ENCODE peak calls at places on chromosomes 4 and X, in nine cellular contexts. D is esophagus squamous epithelium; E is stimulated activated CD8-positive, alpha-beta memory T cell treated with anti-CD3 and anti-CD28 coated beads, Interleukin-7, amount 100 ng/mL, for 1 hour; W is A549; M is body of pancreas; L is non-pigmented ciliary epithelial cell; G is OCI-LY7; R is astrocyte of the spinal cord; K is activated CD4-positive, CD25-positive, alpha-beta regulatory T cell treated with anti-CD3 and anti-CD28 coated beads, Interleukin-2, amount 50 U/mL, for 72 hours. T is an unnamed sample.

GRCh38 chrX:96538104-96538725 is 146.4 kb upstream of the DIAPH2 start:
- DNase-seq in D (no peak), E (no peak), W (no peak), M (peak; percentile 70), L (no peak), G (no peak), R (no peak), K (no peak), T (no peak)

GRCh38 chr4:85737254-85737653 is 262.3 kb downstream of the ARHGAP24 start:
- DNase-seq in D (no peak), E (no peak), W (no peak), M (no peak), L (no peak), G (no peak), R (no peak), K (no peak), T (no peak)

GRCh38 chr4:89303177-89303576 is 4.4 kb downstream of the GPRIN3 start:
- DNase-seq in D (no peak), E (no peak), W (peak; percentile 91), M (peak; percentile 30), L (no peak), G (no peak), R (no peak), K (peak; percentile 46), T (no peak)

GRCh38 chr4:23884261-23884660 is 5.6 kb downstream of the PPARGC1A start:
- DNase-seq in D (no peak), E (no peak), W (no peak), M (no peak), L (no peak), G (no peak), R (no peak), K (no peak), T (no peak)

GRCh38 chr4:38275331-38275821 is 315.2 kb downstream of the PTTG2 start:
- DNase-seq in D (no peak), E (no peak), W (peak; percentile 5), M (no peak), L (no peak), G (no peak), R (no peak), K (no peak), T (peak; percentile 51)

GRCh38 chr4:68905598-68906237 is 45.9 kb downstream of the UGT2A3 start:
- DNase-seq in D (no peak), E (no peak), W (no peak), M (peak; percentile 62), L (no peak), G (no peak), R (peak; percentile 25), K (no peak), T (peak; percentile 26)

GRCh38 chr4:154312246-154312645 is 179.4 kb downstream of the DCHS2 start:
- DNase-seq in D (no peak), E (no peak), W (no peak), M (no peak), L (no peak), G (no peak), R (no peak), K (no peak), T (no peak)

GRCh38 chr4:88015659-88016295 is 8.3 kb downstream of the PKD2 start:
- DNase-seq in D (no peak), E (no peak), W (no peak), M (no peak), L (no peak), G (no peak), R (no peak), K (no peak), T (no peak)

GRCh38 chrX:152915541-152916241 is 17.8 kb downstream of the ZNF185 start:
- DNase-seq in D (no peak), E (no peak), W (peak; percentile 37), M (no peak), L (no peak), G (peak; percentile 31), R (peak; percentile 76), K (no peak), T (peak; percentile 77)

GRCh38 chr4:87566276-87566675 is 37.1 kb upstream of the SPARCL1 start:
- DNase-seq in D (no peak), E (no peak), W (no peak), M (no peak), L (no peak), G (no peak), R (no peak), K (no peak), T (no peak)

GRCh38 chr4:65653740-65654361 is 16.4 kb downstream of the EPHA5 start:
- DNase-seq in D (no peak), E (no peak), W (no peak), M (no peak), L (no peak), G (no peak), R (peak; percentile 47), K (no peak), T (no peak)

GRCh38 chr4:70734168-70734954 is 12.6 kb downstream of the RUFY3 start:
- DNase-seq in D (no peak), E (no peak), W (no peak), M (peak; percentile 24), L (no peak), G (peak; percentile 87), R (peak; percentile 54), K (no peak), T (peak; percentile 21)

GRCh38 chrX:264634-265455 is 16.3 kb upstream of the PLCXD1 start:
- DNase-seq in D (no peak), E (no peak), W (peak; percentile 75), M (no peak), L (no peak), G (no peak), R (no peak), K (no peak), T (no peak)

GRCh38 chr4:188143731-188144130 is 4.5 kb downstream of the TRIML1 start:
- DNase-seq in D (no peak), E (no peak), W (no peak), M (no peak), L (no peak), G (no peak), R (no peak), K (no peak), T (no peak)

GRCh38 chr4:151806511-151806927 is 45.7 kb upstream of the GATB start:
- DNase-seq in D (no peak), E (no peak), W (no peak), M (no peak), L (peak; percentile 58), G (no peak), R (peak; percentile 84), K (no peak), T (no peak)

GRCh38 chrX:55489315-55490009 is at the start of gene USP51:
- DNase-seq in D (no peak), E (no peak), W (peak; percentile 11), M (peak; percentile 52), L (no peak), G (peak; percentile 5), R (peak; percentile 18), K (peak; percentile 34), T (peak; percentile 40)

GRCh38 chrX:47458528-47458927 is 24.5 kb downstream of the ZNF41 start:
- DNase-seq in D (no peak), E (no peak), W (no peak), M (no peak), L (no peak), G (no peak), R (no peak), K (no peak), T (no peak)

GRCh38 chr4:168453146-168453545 is 27.1 kb downstream of the DDX60L start:
- DNase-seq in D (no peak), E (no peak), W (no peak), M (no peak), L (no peak), G (no peak), R (no peak), K (no peak), T (no peak)

GRCh38 chr4:127239902-127240575 is 392.7 kb upstream of the INTU start:
- DNase-seq in D (no peak), E (no peak), W (no peak), M (no peak), L (no peak), G (no peak), R (no peak), K (no peak), T (no peak)

GRCh38 chr4:21012851-21013331 is 312.6 kb downstream of the PACRGL start:
- DNase-seq in D (no peak), E (no peak), W (no peak), M (no peak), L (no peak), G (no peak), R (peak; percentile 39), K (no peak), T (no peak)

GRCh38 chrX:19893722-19894121 is 6.3 kb upstream of the SH3KBP1 start:
- DNase-seq in D (no peak), E (no peak), W (peak; percentile 75), M (no peak), L (peak; percentile 54), G (no peak), R (peak; percentile 61), K (no peak), T (no peak)

GRCh38 chrX:8748855-8749254 is 16.9 kb upstream of the ANOS1 start:
- DNase-seq in D (no peak), E (no peak), W (peak; percentile 39), M (no peak), L (no peak), G (peak; percentile 6), R (peak; percentile 42), K (no peak), T (peak; percentile 28)

GRCh38 chr4:1768367-1769034 is 24.6 kb upstream of the FGFR3 start:
- DNase-seq in D (no peak), E (no peak), W (no peak), M (peak; percentile 80), L (no peak), G (no peak), R (no peak), K (no peak), T (no peak)

GRCh38 chrX:154370300-154370881 is 4.0 kb downstream of the FLNA start:
- DNase-seq in D (no peak), E (no peak), W (no peak), M (no peak), L (no peak), G (peak; percentile 43), R (no peak), K (no peak), T (no peak)

GRCh38 chr4:25504932-25505636 is 128.0 kb downstream of the ANAPC4 start:
- DNase-seq in D (no peak), E (no peak), W (no peak), M (no peak), L (no peak), G (no peak), R (no peak), K (no peak), T (no peak)

GRCh38 chr4:17082186-17082585 is 183.7 kb upstream of the LDB2 start:
- DNase-seq in D (no peak), E (no peak), W (no peak), M (no peak), L (peak; percentile 70), G (no peak), R (no peak), K (no peak), T (no peak)

GRCh38 chr4:79255793-79256192 is 70.1 kb downstream of the NAA11 start:
- DNase-seq in D (no peak), E (no peak), W (no peak), M (no peak), L (no peak), G (no peak), R (no peak), K (no peak), T (peak; percentile 42)

GRCh38 chrX:68830486-68831404 is 1.9 kb downstream of the EFNB1 start:
- DNase-seq in D (no peak), E (no peak), W (no peak), M (peak; percentile 8), L (no peak), G (no peak), R (no peak), K (peak; percentile 27), T (no peak)

GRCh38 chrX:134236690-134237362 is at the start of gene CCDC160:
- DNase-seq in D (no peak), E (no peak), W (peak; percentile 7), M (peak; percentile 72), L (no peak), G (no peak), R (peak; percentile 23), K (no peak), T (peak; percentile 79)

GRCh38 chrX:48021026-48021900 is 14.5 kb downstream of the SPACA5 start:
- DNase-seq in D (no peak), E (peak; percentile 30), W (peak; percentile 89), M (peak; percentile 58), L (peak; percentile 32), G (peak; percentile 83), R (peak; percentile 92), K (peak; percentile 74), T (peak; percentile 52)

GRCh38 chrX:26747877-26748276 is 531.9 kb downstream of the MAGEB5 start:
- DNase-seq in D (no peak), E (no peak), W (no peak), M (no peak), L (no peak), G (no peak), R (no peak), K (no peak), T (no peak)